ENCODE peak calls at places on chromosomes 12 and 14, in nine cellular contexts. One of them, this sample, is unnamed.

GRCh38 chr12:130958557-130959140 is 4.9 kb downstream of the ADGRD1 start:
- DNase-seq in HepG2: no peak
- DNase-seq in endothelial cell of umbilical vein: no peak
- DNase-seq in fibroblast of mammary gland: no peak
- DNase-seq in A549: no peak
- DNase-seq in cardiac muscle cell: no peak
- DNase-seq in fibroblast of the aortic adventitia: no peak
- DNase-seq in lower leg skin: no peak
- DNase-seq in gastrocnemius medialis: no peak
- DNase-seq in this sample: no peak

GRCh38 chr12:50077099-50077498 is 8.0 kb upstream of the SMARCD1 start:
- DNase-seq in lower leg skin: no peak
- DNase-seq in HepG2: no peak
- DNase-seq in A549: no peak
- DNase-seq in endothelial cell of umbilical vein: no peak
- DNase-seq in fibroblast of mammary gland: no peak
- DNase-seq in gastrocnemius medialis: no peak
- DNase-seq in fibroblast of the aortic adventitia: no peak
- DNase-seq in cardiac muscle cell: no peak
- DNase-seq in this sample: no peak

GRCh38 chr12:59695379-59695778 is 99.5 kb downstream of the SLC16A7 start:
- DNase-seq in A549: no peak
- DNase-seq in endothelial cell of umbilical vein: no peak
- DNase-seq in fibroblast of the aortic adventitia: peak
- DNase-seq in gastrocnemius medialis: peak
- DNase-seq in fibroblast of mammary gland: peak
- DNase-seq in cardiac muscle cell: peak
- DNase-seq in lower leg skin: no peak
- DNase-seq in HepG2: no peak
- DNase-seq in this sample: no peak

GRCh38 chr14:25150934-25151790 is 101.2 kb upstream of the STXBP6 start:
- DNase-seq in cardiac muscle cell: peak
- DNase-seq in gastrocnemius medialis: no peak
- DNase-seq in A549: peak
- DNase-seq in fibroblast of mammary gland: peak
- DNase-seq in lower leg skin: no peak
- DNase-seq in HepG2: peak
- DNase-seq in fibroblast of the aortic adventitia: peak
- DNase-seq in endothelial cell of umbilical vein: peak
- DNase-seq in this sample: no peak

GRCh38 chr14:95713596-95714371 is at the start of gene TCL1A:
- DNase-seq in lower leg skin: no peak
- DNase-seq in gastrocnemius medialis: no peak
- DNase-seq in HepG2: no peak
- DNase-seq in endothelial cell of umbilical vein: no peak
- DNase-seq in cardiac muscle cell: no peak
- DNase-seq in fibroblast of mammary gland: no peak
- DNase-seq in fibroblast of the aortic adventitia: no peak
- DNase-seq in A549: no peak
- DNase-seq in this sample: no peak

GRCh38 chr14:21090194-21090939 is 8.1 kb downstream of the ZNF219 start:
- DNase-seq in fibroblast of mammary gland: no peak
- DNase-seq in gastrocnemius medialis: no peak
- DNase-seq in lower leg skin: no peak
- DNase-seq in HepG2: no peak
- DNase-seq in cardiac muscle cell: peak
- DNase-seq in endothelial cell of umbilical vein: no peak
- DNase-seq in fibroblast of the aortic adventitia: no peak
- DNase-seq in A549: no peak
- DNase-seq in this sample: no peak

GRCh38 chr12:52836042-52836466 is 1.9 kb upstream of the KRT79 start:
- DNase-seq in fibroblast of mammary gland: peak
- DNase-seq in cardiac muscle cell: peak
- DNase-seq in endothelial cell of umbilical vein: peak
- DNase-seq in A549: no peak
- DNase-seq in HepG2: no peak
- DNase-seq in gastrocnemius medialis: no peak
- DNase-seq in lower leg skin: no peak
- DNase-seq in fibroblast of the aortic adventitia: peak
- DNase-seq in this sample: no peak

GRCh38 chr14:61668267-61668666 is 27.0 kb upstream of the HIF1A start:
- DNase-seq in cardiac muscle cell: no peak
- DNase-seq in gastrocnemius medialis: no peak
- DNase-seq in endothelial cell of umbilical vein: peak
- DNase-seq in HepG2: no peak
- DNase-seq in fibroblast of mammary gland: no peak
- DNase-seq in A549: peak
- DNase-seq in fibroblast of the aortic adventitia: no peak
- DNase-seq in lower leg skin: no peak
- DNase-seq in this sample: no peak

GRCh38 chr12:47820631-47821345 is 1.1 kb upstream of the HDAC7 start:
- DNase-seq in fibroblast of mammary gland: peak
- DNase-seq in cardiac muscle cell: peak
- DNase-seq in endothelial cell of umbilical vein: peak
- DNase-seq in A549: peak
- DNase-seq in fibroblast of the aortic adventitia: peak
- DNase-seq in HepG2: peak
- DNase-seq in lower leg skin: peak
- DNase-seq in gastrocnemius medialis: peak
- DNase-seq in this sample: no peak

GRCh38 chr12:76552343-76552938 is 7.1 kb downstream of the OSBPL8 start:
- DNase-seq in fibroblast of mammary gland: peak
- DNase-seq in fibroblast of the aortic adventitia: peak
- DNase-seq in gastrocnemius medialis: no peak
- DNase-seq in endothelial cell of umbilical vein: no peak
- DNase-seq in HepG2: no peak
- DNase-seq in cardiac muscle cell: peak
- DNase-seq in lower leg skin: no peak
- DNase-seq in A549: no peak
- DNase-seq in this sample: no peak

GRCh38 chr14:37598085-37598972 is 2.9 kb downstream of the TTC6 start:
- DNase-seq in fibroblast of mammary gland: no peak
- DNase-seq in gastrocnemius medialis: no peak
- DNase-seq in HepG2: no peak
- DNase-seq in cardiac muscle cell: no peak
- DNase-seq in A549: no peak
- DNase-seq in fibroblast of the aortic adventitia: no peak
- DNase-seq in lower leg skin: no peak
- DNase-seq in endothelial cell of umbilical vein: no peak
- DNase-seq in this sample: no peak

GRCh38 chr14:33569844-33570716 is 380.8 kb downstream of the EGLN3 start:
- DNase-seq in A549: no peak
- DNase-seq in gastrocnemius medialis: no peak
- DNase-seq in cardiac muscle cell: peak
- DNase-seq in fibroblast of mammary gland: no peak
- DNase-seq in fibroblast of the aortic adventitia: peak
- DNase-seq in endothelial cell of umbilical vein: peak
- DNase-seq in lower leg skin: no peak
- DNase-seq in HepG2: no peak
- DNase-seq in this sample: no peak

GRCh38 chr14:103699261-103699661 is 16.0 kb downstream of the XRCC3 start:
- DNase-seq in cardiac muscle cell: no peak
- DNase-seq in lower leg skin: no peak
- DNase-seq in fibroblast of the aortic adventitia: no peak
- DNase-seq in gastrocnemius medialis: no peak
- DNase-seq in fibroblast of mammary gland: no peak
- DNase-seq in A549: no peak
- DNase-seq in HepG2: no peak
- DNase-seq in endothelial cell of umbilical vein: no peak
- DNase-seq in this sample: no peak

GRCh38 chr12:7695159-7695930 is at the start of gene GDF3:
- DNase-seq in cardiac muscle cell: peak
- DNase-seq in endothelial cell of umbilical vein: peak
- DNase-seq in fibroblast of the aortic adventitia: peak
- DNase-seq in lower leg skin: no peak
- DNase-seq in A549: no peak
- DNase-seq in gastrocnemius medialis: no peak
- DNase-seq in HepG2: no peak
- DNase-seq in fibroblast of mammary gland: peak
- DNase-seq in this sample: no peak

GRCh38 chr12:108570743-108571603 is 8.6 kb downstream of the ISCU start:
- DNase-seq in fibroblast of the aortic adventitia: peak
- DNase-seq in fibroblast of mammary gland: peak
- DNase-seq in endothelial cell of umbilical vein: peak
- DNase-seq in HepG2: peak
- DNase-seq in A549: peak
- DNase-seq in lower leg skin: peak
- DNase-seq in cardiac muscle cell: peak
- DNase-seq in gastrocnemius medialis: peak
- DNase-seq in this sample: no peak

GRCh38 chr12:89333564-89334252 is 18.6 kb downstream of the DUSP6 start:
- DNase-seq in cardiac muscle cell: no peak
- DNase-seq in HepG2: no peak
- DNase-seq in fibroblast of the aortic adventitia: no peak
- DNase-seq in lower leg skin: no peak
- DNase-seq in fibroblast of mammary gland: no peak
- DNase-seq in endothelial cell of umbilical vein: no peak
- DNase-seq in A549: no peak
- DNase-seq in gastrocnemius medialis: no peak
- DNase-seq in this sample: no peak

GRCh38 chr12:71942259-71942658 is 3.6 kb downstream of the TPH2 start:
- DNase-seq in cardiac muscle cell: no peak
- DNase-seq in A549: no peak
- DNase-seq in gastrocnemius medialis: no peak
- DNase-seq in fibroblast of mammary gland: no peak
- DNase-seq in fibroblast of the aortic adventitia: no peak
- DNase-seq in HepG2: no peak
- DNase-seq in endothelial cell of umbilical vein: no peak
- DNase-seq in lower leg skin: no peak
- DNase-seq in this sample: no peak

GRCh38 chr12:71941174-71941573 is 2.5 kb downstream of the TPH2 start:
- DNase-seq in fibroblast of the aortic adventitia: no peak
- DNase-seq in gastrocnemius medialis: no peak
- DNase-seq in A549: no peak
- DNase-seq in lower leg skin: no peak
- DNase-seq in endothelial cell of umbilical vein: no peak
- DNase-seq in fibroblast of mammary gland: no peak
- DNase-seq in cardiac muscle cell: no peak
- DNase-seq in HepG2: no peak
- DNase-seq in this sample: no peak

GRCh38 chr12:71935594-71935993 is 3.1 kb upstream of the TPH2 start:
- DNase-seq in A549: no peak
- DNase-seq in fibroblast of the aortic adventitia: no peak
- DNase-seq in HepG2: no peak
- DNase-seq in gastrocnemius medialis: no peak
- DNase-seq in endothelial cell of umbilical vein: no peak
- DNase-seq in fibroblast of mammary gland: no peak
- DNase-seq in cardiac muscle cell: no peak
- DNase-seq in lower leg skin: no peak
- DNase-seq in this sample: peak

GRCh38 chr12:71938728-71939385 is at the start of gene TPH2:
- DNase-seq in gastrocnemius medialis: no peak
- DNase-seq in fibroblast of mammary gland: peak
- DNase-seq in A549: peak
- DNase-seq in cardiac muscle cell: peak
- DNase-seq in endothelial cell of umbilical vein: peak
- DNase-seq in HepG2: peak
- DNase-seq in fibroblast of the aortic adventitia: peak
- DNase-seq in lower leg skin: no peak
- DNase-seq in this sample: no peak
- TF ChIP-seq CTCF in gastrocnemius medialis: peak
- TF ChIP-seq CTCF in fibroblast of mammary gland: peak
- TF ChIP-seq CTCF in A549: peak
- TF ChIP-seq CTCF in cardiac muscle cell: peak
- TF ChIP-seq CTCF in endothelial cell of umbilical vein: peak
- TF ChIP-seq CTCF in HepG2: peak
- TF ChIP-seq CTCF in fibroblast of the aortic adventitia: peak
- TF ChIP-seq CTCF in lower leg skin: no peak
- TF ChIP-seq CTCF in this sample: peak

GRCh38 chr12:113185180-113186032 is at the start of the genes DDX54 and RITA1:
- DNase-seq in gastrocnemius medialis: peak
- DNase-seq in fibroblast of mammary gland: peak
- DNase-seq in cardiac muscle cell: peak
- DNase-seq in endothelial cell of umbilical vein: peak
- DNase-seq in A549: peak
- DNase-seq in lower leg skin: peak
- DNase-seq in HepG2: peak
- DNase-seq in fibroblast of the aortic adventitia: peak
- DNase-seq in this sample: peak

GRCh38 chr12:113184900-113185179 is 438 bp downstream of the DDX54 start:
- DNase-seq in HepG2: peak
- DNase-seq in gastrocnemius medialis: peak
- DNase-seq in endothelial cell of umbilical vein: peak
- DNase-seq in fibroblast of mammary gland: peak
- DNase-seq in lower leg skin: peak
- DNase-seq in fibroblast of the aortic adventitia: peak
- DNase-seq in cardiac muscle cell: peak
- DNase-seq in A549: peak
- DNase-seq in this sample: peak

GRCh38 chr12:113184098-113184899 is 979 bp downstream of the DDX54 start:
- DNase-seq in lower leg skin: no peak
- DNase-seq in A549: no peak
- DNase-seq in endothelial cell of umbilical vein: no peak
- DNase-seq in fibroblast of the aortic adventitia: no peak
- DNase-seq in fibroblast of mammary gland: no peak
- DNase-seq in HepG2: no peak
- DNase-seq in gastrocnemius medialis: no peak
- DNase-seq in cardiac muscle cell: no peak
- DNase-seq in this sample: no peak

GRCh38 chr12:113181975-113182374 is 3.3 kb downstream of the DDX54 start:
- DNase-seq in A549: no peak
- DNase-seq in HepG2: no peak
- DNase-seq in cardiac muscle cell: no peak
- DNase-seq in fibroblast of the aortic adventitia: no peak
- DNase-seq in endothelial cell of umbilical vein: no peak
- DNase-seq in lower leg skin: no peak
- DNase-seq in fibroblast of mammary gland: no peak
- DNase-seq in gastrocnemius medialis: no peak
- DNase-seq in this sample: no peak

GRCh38 chr12:113183030-113183589 is 2.2 kb downstream of the DDX54 start:
- DNase-seq in A549: no peak
- DNase-seq in endothelial cell of umbilical vein: no peak
- DNase-seq in fibroblast of the aortic adventitia: no peak
- DNase-seq in cardiac muscle cell: no peak
- DNase-seq in HepG2: no peak
- DNase-seq in gastrocnemius medialis: no peak
- DNase-seq in lower leg skin: no peak
- DNase-seq in fibroblast of mammary gland: no peak
- DNase-seq in this sample: no peak
- H3K4me3 ChIP-seq in A549: no peak
- H3K4me3 ChIP-seq in endothelial cell of umbilical vein: no peak
- H3K4me3 ChIP-seq in fibroblast of the aortic adventitia: no peak
- H3K4me3 ChIP-seq in cardiac muscle cell: no peak
- H3K4me3 ChIP-seq in HepG2: no peak
- H3K4me3 ChIP-seq in gastrocnemius medialis: no peak
- H3K4me3 ChIP-seq in lower leg skin: no peak
- H3K4me3 ChIP-seq in fibroblast of mammary gland: no peak
- H3K4me3 ChIP-seq in this sample: no peak

GRCh38 chr12:116276433-116277216 is 868 bp downstream of the MED13L start:
- DNase-seq in endothelial cell of umbilical vein: peak
- DNase-seq in fibroblast of mammary gland: peak
- DNase-seq in HepG2: peak
- DNase-seq in gastrocnemius medialis: peak
- DNase-seq in fibroblast of the aortic adventitia: peak
- DNase-seq in lower leg skin: peak
- DNase-seq in cardiac muscle cell: peak
- DNase-seq in A549: peak
- DNase-seq in this sample: no peak
- TF ChIP-seq CTCF in endothelial cell of umbilical vein: no peak
- TF ChIP-seq CTCF in fibroblast of mammary gland: no peak
- TF ChIP-seq CTCF in HepG2: no peak
- TF ChIP-seq CTCF in gastrocnemius medialis: no peak
- TF ChIP-seq CTCF in fibroblast of the aortic adventitia: peak
- TF ChIP-seq CTCF in lower leg skin: no peak
- TF ChIP-seq CTCF in cardiac muscle cell: no peak
- TF ChIP-seq CTCF in A549: no peak
- TF ChIP-seq CTCF in this sample: no peak

GRCh38 chr14:73591690-73592448 is at the start of gene ACOT4:
- DNase-seq in endothelial cell of umbilical vein: no peak
- DNase-seq in HepG2: no peak
- DNase-seq in A549: peak
- DNase-seq in lower leg skin: peak
- DNase-seq in cardiac muscle cell: peak
- DNase-seq in gastrocnemius medialis: no peak
- DNase-seq in fibroblast of mammary gland: no peak
- DNase-seq in fibroblast of the aortic adventitia: peak
- DNase-seq in this sample: no peak
- H3K4me3 ChIP-seq in endothelial cell of umbilical vein: peak
- H3K4me3 ChIP-seq in HepG2: peak
- H3K4me3 ChIP-seq in A549: peak
- H3K4me3 ChIP-seq in lower leg skin: peak
- H3K4me3 ChIP-seq in cardiac muscle cell: peak
- H3K4me3 ChIP-seq in gastrocnemius medialis: peak
- H3K4me3 ChIP-seq in fibroblast of mammary gland: peak
- H3K4me3 ChIP-seq in fibroblast of the aortic adventitia: peak
- H3K4me3 ChIP-seq in this sample: peak

This sample was measured in GM12864.